ENCODE peak calls at places on chromosome 7, in eight cellular contexts. B is activated CD8-positive, alpha-beta memory T cell treated with anti-CD3 and anti-CD28 coated beads for 24 hours; M is C1 segment of cervical spinal cord; K is activated naive CD4-positive, alpha-beta T cell treated with anti-CD3 and anti-CD28 coated beads, Interleukin-2, amount 10 ng/mL, durations not matched to agents 7 days and 5 days; P is LHCN-M2; S is uterus; T is ureter; Z is astrocyte of the hippocampus. A is an unnamed sample.

GRCh38 chr7:133275441-133276105 is 22.7 kb downstream of the EXOC4 start:
- DNase-seq in B (no peak), S (no peak), T (no peak), K (no peak), M (no peak), Z (peak), P (peak), A (no peak)

GRCh38 chr7:38858281-38858884 is 50.6 kb downstream of the VPS41 start:
- DNase-seq in K (no peak), M (no peak), B (no peak), P (peak), Z (peak), T (no peak), S (no peak), A (no peak)

GRCh38 chr7:133310232-133310852 is 57.5 kb downstream of the EXOC4 start:
- DNase-seq in Z (peak), S (no peak), M (no peak), K (no peak), B (no peak), P (peak), T (no peak), A (no peak)

GRCh38 chr7:48035301-48035966 is at the start of gene C7orf57:
- DNase-seq in T (peak), Z (peak), M (peak), B (peak), S (peak), P (peak), K (peak), A (peak)

GRCh38 chr7:28921822-28922221 is 36.3 kb downstream of the TRIL start:
- DNase-seq in M (peak), K (peak), S (peak), Z (peak), T (peak), P (peak), B (no peak), A (peak)

GRCh38 chr7:150663802-150664494 is 21.6 kb upstream of the GIMAP2 start:
- DNase-seq in K (peak), M (no peak), B (no peak), S (no peak), P (no peak), Z (no peak), T (no peak), A (no peak)

GRCh38 chr7:74236284-74236683 is 17.9 kb downstream of the RFC2 start:
- DNase-seq in S (no peak), Z (no peak), P (peak), M (no peak), T (no peak), B (no peak), K (peak), A (no peak)

GRCh38 chr7:31875424-31875823 is 188.4 kb downstream of the PPP1R17 start:
- DNase-seq in P (no peak), K (no peak), T (no peak), Z (no peak), B (no peak), M (no peak), S (no peak), A (no peak)

GRCh38 chr7:10429516-10429915 is 544.2 kb upstream of the PHF14 start:
- DNase-seq in S (no peak), T (no peak), B (no peak), M (no peak), K (no peak), Z (no peak), P (peak), A (no peak)

GRCh38 chr7:128742206-128742605 is 3.0 kb downstream of the CALU start:
- DNase-seq in M (no peak), Z (peak), S (no peak), T (no peak), K (no peak), B (no peak), P (peak), A (no peak)

GRCh38 chr7:154744226-154744860 is 258.6 kb downstream of the PAXIP1 start:
- DNase-seq in K (peak), S (no peak), Z (peak), B (peak), M (peak), P (no peak), T (no peak), A (no peak)

GRCh38 chr7:99693100-99693426 is 13.3 kb upstream of the CYP3A5 start:
- DNase-seq in S (no peak), M (no peak), K (no peak), Z (no peak), P (no peak), T (no peak), B (no peak), A (no peak)

GRCh38 chr7:148882668-148883232 is 1.3 kb downstream of the EZH2 start:
- DNase-seq in B (no peak), K (no peak), P (peak), Z (no peak), S (no peak), M (no peak), T (no peak), A (no peak)

GRCh38 chr7:108094933-108095710 is 35.0 kb downstream of the LAMB4 start:
- DNase-seq in S (peak), Z (peak), B (no peak), M (no peak), P (peak), T (no peak), K (no peak), A (no peak)